ENCODE peak calls at places on chromosomes 16 and 17, in four cellular contexts. One of them, this sample, is unnamed.

GRCh38 chr16:80526418-80527061 is 14.3 kb upstream of the DYNLRB2 start:
- DNase-seq in adrenal gland: peak
- DNase-seq in NCI-H1105 treated with DMSO at 0.1 percent for 48 hours: peak
- DNase-seq in WTC11: peak
- DNase-seq in this sample: peak

GRCh38 chr17:45992175-45992574 is 6.9 kb upstream of the STH start:
- DNase-seq in adrenal gland: no peak
- DNase-seq in NCI-H1105 treated with DMSO at 0.1 percent for 48 hours: no peak
- DNase-seq in WTC11: no peak
- DNase-seq in this sample: no peak

GRCh38 chr17:7204828-7205461 is 14.7 kb downstream of the DLG4 start:
- DNase-seq in adrenal gland: peak
- DNase-seq in NCI-H1105 treated with DMSO at 0.1 percent for 48 hours: peak
- DNase-seq in WTC11: peak
- DNase-seq in this sample: peak

GRCh38 chr17:17712268-17712924 is 31.1 kb downstream of the RAI1 start:
- DNase-seq in adrenal gland: no peak
- DNase-seq in NCI-H1105 treated with DMSO at 0.1 percent for 48 hours: no peak
- DNase-seq in WTC11: no peak
- DNase-seq in this sample: no peak

GRCh38 chr17:6567528-6568185 is 11.3 kb upstream of the PITPNM3 start:
- DNase-seq in adrenal gland: peak
- DNase-seq in NCI-H1105 treated with DMSO at 0.1 percent for 48 hours: peak
- DNase-seq in WTC11: no peak
- DNase-seq in this sample: no peak

GRCh38 chr17:66152756-66153155 is 39.2 kb downstream of the CEP112 start:
- DNase-seq in adrenal gland: no peak
- DNase-seq in NCI-H1105 treated with DMSO at 0.1 percent for 48 hours: no peak
- DNase-seq in WTC11: no peak
- DNase-seq in this sample: no peak

GRCh38 chr16:50271148-50272041 is 5.0 kb downstream of the ADCY7 start:
- DNase-seq in adrenal gland: no peak
- DNase-seq in NCI-H1105 treated with DMSO at 0.1 percent for 48 hours: no peak
- DNase-seq in WTC11: no peak
- DNase-seq in this sample: no peak

GRCh38 chr16:55691771-55692170 is 36.0 kb downstream of the SLC6A2 start:
- DNase-seq in adrenal gland: no peak
- DNase-seq in NCI-H1105 treated with DMSO at 0.1 percent for 48 hours: no peak
- DNase-seq in WTC11: no peak
- DNase-seq in this sample: no peak

GRCh38 chr16:80027007-80027965 is 426.7 kb upstream of the MAF start:
- DNase-seq in adrenal gland: peak
- DNase-seq in NCI-H1105 treated with DMSO at 0.1 percent for 48 hours: no peak
- DNase-seq in WTC11: peak
- DNase-seq in this sample: peak

GRCh38 chr16:50603206-50604064 is 55.2 kb downstream of the NKD1 start:
- DNase-seq in adrenal gland: no peak
- DNase-seq in NCI-H1105 treated with DMSO at 0.1 percent for 48 hours: no peak
- DNase-seq in WTC11: no peak
- DNase-seq in this sample: no peak

GRCh38 chr16:62755938-62756337 is 719.7 kb upstream of the CDH8 start:
- DNase-seq in adrenal gland: no peak
- DNase-seq in NCI-H1105 treated with DMSO at 0.1 percent for 48 hours: no peak
- DNase-seq in WTC11: no peak
- DNase-seq in this sample: no peak

GRCh38 chr17:67482784-67483183 is 105.7 kb downstream of the PITPNC1 start:
- DNase-seq in adrenal gland: no peak
- DNase-seq in NCI-H1105 treated with DMSO at 0.1 percent for 48 hours: no peak
- DNase-seq in WTC11: no peak
- DNase-seq in this sample: no peak

GRCh38 chr17:61904094-61904710 is 23.6 kb downstream of the INTS2 start:
- DNase-seq in adrenal gland: peak
- DNase-seq in NCI-H1105 treated with DMSO at 0.1 percent for 48 hours: no peak
- DNase-seq in WTC11: no peak
- DNase-seq in this sample: no peak

GRCh38 chr17:64130559-64131001 is 636 bp upstream of the ERN1 start:
- DNase-seq in adrenal gland: peak
- DNase-seq in NCI-H1105 treated with DMSO at 0.1 percent for 48 hours: no peak
- DNase-seq in WTC11: no peak
- DNase-seq in this sample: no peak

GRCh38 chr16:424033-424622 is 1.3 kb upstream of the RAB11FIP3 start:
- DNase-seq in adrenal gland: peak
- DNase-seq in NCI-H1105 treated with DMSO at 0.1 percent for 48 hours: no peak
- DNase-seq in WTC11: no peak
- DNase-seq in this sample: peak

GRCh38 chr17:80940171-80941123 is 51.2 kb upstream of the CHMP6 start:
- DNase-seq in adrenal gland: no peak
- DNase-seq in NCI-H1105 treated with DMSO at 0.1 percent for 48 hours: no peak
- DNase-seq in WTC11: peak
- DNase-seq in this sample: no peak

GRCh38 chr17:81422776-81423697 is 27.8 kb downstream of the BAHCC1 start:
- DNase-seq in adrenal gland: peak
- DNase-seq in NCI-H1105 treated with DMSO at 0.1 percent for 48 hours: no peak
- DNase-seq in WTC11: no peak
- DNase-seq in this sample: no peak

GRCh38 chr16:77721752-77722314 is 481 bp upstream of the NUDT7 start:
- DNase-seq in adrenal gland: no peak
- DNase-seq in NCI-H1105 treated with DMSO at 0.1 percent for 48 hours: no peak
- DNase-seq in WTC11: no peak
- DNase-seq in this sample: no peak

GRCh38 chr16:1315081-1316032 is 5.9 kb downstream of the UBE2I start:
- DNase-seq in adrenal gland: no peak
- DNase-seq in NCI-H1105 treated with DMSO at 0.1 percent for 48 hours: no peak
- DNase-seq in WTC11: no peak
- DNase-seq in this sample: no peak

GRCh38 chr17:2705263-2705662 is 6.3 kb downstream of the CLUH start:
- DNase-seq in adrenal gland: peak
- DNase-seq in NCI-H1105 treated with DMSO at 0.1 percent for 48 hours: no peak
- DNase-seq in WTC11: no peak
- DNase-seq in this sample: peak

GRCh38 chr17:21263351-21263750 is 10.1 kb upstream of the NATD1 start:
- DNase-seq in adrenal gland: peak
- DNase-seq in NCI-H1105 treated with DMSO at 0.1 percent for 48 hours: no peak
- DNase-seq in WTC11: no peak
- DNase-seq in this sample: no peak

GRCh38 chr16:89615596-89616090 is 2.2 kb downstream of the DPEP1 start:
- DNase-seq in adrenal gland: no peak
- DNase-seq in NCI-H1105 treated with DMSO at 0.1 percent for 48 hours: no peak
- DNase-seq in WTC11: peak
- DNase-seq in this sample: no peak

GRCh38 chr17:7060165-7060890 is 16.4 kb upstream of the SLC16A11 start:
- DNase-seq in adrenal gland: no peak
- DNase-seq in NCI-H1105 treated with DMSO at 0.1 percent for 48 hours: no peak
- DNase-seq in WTC11: no peak
- DNase-seq in this sample: no peak

GRCh38 chr17:19331553-19332245 is 30.8 kb downstream of the B9D1 start:
- DNase-seq in adrenal gland: no peak
- DNase-seq in NCI-H1105 treated with DMSO at 0.1 percent for 48 hours: no peak
- DNase-seq in WTC11: no peak
- DNase-seq in this sample: no peak

GRCh38 chr17:7328840-7329359 is at the start of gene NEURL4:
- DNase-seq in adrenal gland: no peak
- DNase-seq in NCI-H1105 treated with DMSO at 0.1 percent for 48 hours: no peak
- DNase-seq in WTC11: peak
- DNase-seq in this sample: no peak

GRCh38 chr16:71542377-71542776 is 16.2 kb downstream of the CHST4 start:
- DNase-seq in adrenal gland: peak
- DNase-seq in NCI-H1105 treated with DMSO at 0.1 percent for 48 hours: no peak
- DNase-seq in WTC11: peak
- DNase-seq in this sample: peak

GRCh38 chr17:5122586-5123342 is 6.9 kb downstream of the USP6 start:
- DNase-seq in adrenal gland: no peak
- DNase-seq in NCI-H1105 treated with DMSO at 0.1 percent for 48 hours: peak
- DNase-seq in WTC11: peak
- DNase-seq in this sample: no peak

GRCh38 chr17:82097187-82097918 is 683 bp downstream of the FASN start:
- DNase-seq in adrenal gland: peak
- DNase-seq in NCI-H1105 treated with DMSO at 0.1 percent for 48 hours: no peak
- DNase-seq in WTC11: no peak
- DNase-seq in this sample: peak

GRCh38 chr17:17151055-17151454 is 55.1 kb downstream of the PLD6 start:
- DNase-seq in adrenal gland: no peak
- DNase-seq in NCI-H1105 treated with DMSO at 0.1 percent for 48 hours: no peak
- DNase-seq in WTC11: no peak
- DNase-seq in this sample: no peak

GRCh38 chr16:62638964-62639861 is 603.0 kb upstream of the CDH8 start:
- DNase-seq in adrenal gland: no peak
- DNase-seq in NCI-H1105 treated with DMSO at 0.1 percent for 48 hours: no peak
- DNase-seq in WTC11: no peak
- DNase-seq in this sample: no peak

GRCh38 chr16:66161942-66162341 is 204.5 kb upstream of the CDH5 start:
- DNase-seq in adrenal gland: no peak
- DNase-seq in NCI-H1105 treated with DMSO at 0.1 percent for 48 hours: no peak
- DNase-seq in WTC11: no peak
- DNase-seq in this sample: no peak

GRCh38 chr16:30893082-30893743 is 664 bp downstream of the BCL7C start:
- DNase-seq in adrenal gland: no peak
- DNase-seq in NCI-H1105 treated with DMSO at 0.1 percent for 48 hours: no peak
- DNase-seq in WTC11: peak
- DNase-seq in this sample: no peak

GRCh38 chr16:52548261-52549010 is 1.5 kb upstream of the TOX3 start:
- DNase-seq in adrenal gland: no peak
- DNase-seq in NCI-H1105 treated with DMSO at 0.1 percent for 48 hours: no peak
- DNase-seq in WTC11: peak
- DNase-seq in this sample: peak

GRCh38 chr16:3094289-3095027 is 4.6 kb downstream of the ZSCAN10 start:
- DNase-seq in adrenal gland: peak
- DNase-seq in NCI-H1105 treated with DMSO at 0.1 percent for 48 hours: no peak
- DNase-seq in WTC11: peak
- DNase-seq in this sample: no peak

GRCh38 chr17:67649891-67650290 is 67.8 kb upstream of the NOL11 start:
- DNase-seq in adrenal gland: no peak
- DNase-seq in NCI-H1105 treated with DMSO at 0.1 percent for 48 hours: no peak
- DNase-seq in WTC11: no peak
- DNase-seq in this sample: no peak

GRCh38 chr17:17361543-17362511 is 58.7 kb downstream of the NT5M start:
- DNase-seq in adrenal gland: no peak
- DNase-seq in NCI-H1105 treated with DMSO at 0.1 percent for 48 hours: no peak
- DNase-seq in WTC11: no peak
- DNase-seq in this sample: no peak

GRCh38 chr17:81579821-81580321 is 27.7 kb upstream of the FAAP100 start:
- DNase-seq in adrenal gland: peak
- DNase-seq in NCI-H1105 treated with DMSO at 0.1 percent for 48 hours: no peak
- DNase-seq in WTC11: no peak
- DNase-seq in this sample: no peak

GRCh38 chr17:50447870-50448573 is 20.7 kb downstream of the CHAD start:
- DNase-seq in adrenal gland: peak
- DNase-seq in NCI-H1105 treated with DMSO at 0.1 percent for 48 hours: no peak
- DNase-seq in WTC11: no peak
- DNase-seq in this sample: peak

This sample was measured in NCI-H1417.